ENCODE peak calls at places on chromosomes 11 and 22, in nine cellular contexts. J is transverse colon, O is stomach, D is ovary, B is H1, Z is HepG2, K is A549, G is tibial nerve, W is GM12878. S is an unnamed sample.

GRCh38 chr11:70739811-70740474 is 341.6 kb downstream of the CTTN start:
- DNase-seq in K (no peak), J (no peak), B (no peak), D (no peak), W (no peak), O (no peak), G (no peak), Z (no peak), S (no peak)

GRCh38 chr11:28836285-28837081 is 728.3 kb downstream of the METTL15 start:
- DNase-seq in Z (peak), W (no peak), O (no peak), K (peak), B (no peak), D (no peak), J (no peak), G (no peak), S (no peak)

GRCh38 chr22:35785181-35785923 is 67.7 kb downstream of the APOL5 start:
- DNase-seq in J (no peak), D (no peak), W (no peak), O (no peak), G (no peak), Z (no peak), K (no peak), B (no peak), S (no peak)

GRCh38 chr11:10669258-10670033 is 24.1 kb downstream of the IRAG1 start:
- DNase-seq in K (no peak), Z (no peak), G (no peak), B (no peak), W (no peak), D (no peak), J (no peak), O (no peak), S (no peak)

GRCh38 chr11:65856689-65857499 is 1.1 kb downstream of the CFL1 start:
- DNase-seq in B (peak), O (peak), K (no peak), Z (peak), W (no peak), D (peak), J (peak), G (peak), S (peak)

GRCh38 chr11:126489791-126490190 is 134.3 kb downstream of the ST3GAL4 start:
- DNase-seq in W (no peak), B (no peak), G (no peak), O (no peak), J (no peak), D (no peak), K (no peak), Z (no peak), S (no peak)

GRCh38 chr11:57172031-57172430 is 9.7 kb upstream of the LRRC55 start:
- DNase-seq in W (no peak), K (no peak), Z (no peak), D (no peak), G (no peak), J (no peak), B (no peak), O (no peak), S (no peak)

GRCh38 chr22:48444320-48445112 is 1383.2 kb downstream of the BRD1 start:
- DNase-seq in G (no peak), J (no peak), Z (no peak), O (no peak), K (no peak), W (peak), D (no peak), B (no peak), S (peak)

GRCh38 chr22:48072777-48073176 is 1310.3 kb downstream of the TBC1D22A start:
- DNase-seq in D (no peak), J (no peak), W (no peak), K (no peak), B (no peak), O (no peak), Z (no peak), G (no peak), S (no peak)

GRCh38 chr11:61928606-61929005 is 11.2 kb upstream of the RAB3IL1 start:
- DNase-seq in D (no peak), B (no peak), J (no peak), W (no peak), K (no peak), Z (no peak), G (no peak), O (no peak), S (no peak)

GRCh38 chr11:67306769-67307544 is 3.6 kb downstream of the SSH3 start:
- DNase-seq in J (peak), W (no peak), Z (no peak), D (peak), O (peak), B (no peak), G (no peak), K (no peak), S (no peak)
- H3K27ac ChIP-seq in J (no peak), W (no peak), Z (no peak), D (no peak), O (no peak), B (no peak), G (no peak), K (no peak), S (no peak)

DNA sequence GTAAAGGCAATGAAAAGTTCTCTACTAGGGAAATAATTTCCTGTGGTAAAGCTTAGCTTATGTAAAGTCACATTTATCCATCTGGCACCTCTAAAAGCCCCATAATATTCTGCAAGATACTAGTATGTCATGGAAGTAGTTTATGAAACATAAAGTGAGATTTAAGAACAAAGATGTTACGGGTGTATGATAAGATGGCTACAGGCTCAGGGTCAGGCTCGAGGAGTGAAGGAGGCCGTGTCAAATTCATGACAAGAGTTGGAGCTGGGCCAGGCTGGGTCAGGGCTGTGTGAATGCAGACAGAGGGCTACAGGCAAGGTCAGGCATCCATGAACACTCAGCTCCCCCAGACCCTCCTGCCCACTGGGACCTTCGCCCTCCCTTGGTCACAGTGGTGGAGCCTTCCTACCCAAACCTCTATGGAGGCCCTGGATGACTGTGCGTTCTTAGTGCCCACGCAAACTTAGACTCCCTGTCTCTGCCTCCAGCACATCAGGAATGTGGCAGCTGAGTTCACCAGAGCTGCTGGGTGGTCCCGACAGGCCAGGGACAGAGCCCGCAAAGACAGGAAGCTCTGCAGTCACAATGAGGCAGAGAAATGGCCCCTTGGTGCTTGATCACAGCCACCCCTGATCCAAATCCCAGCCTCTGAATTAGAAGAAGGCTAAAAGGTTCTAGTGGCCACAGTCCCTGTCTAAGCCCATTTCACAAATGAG is 14.8 kb downstream of the IGLL5 start:
- DNase-seq in W (peak), J (no peak), K (no peak), G (no peak), O (no peak), D (no peak), Z (no peak), B (no peak), S (no peak)
- TF ChIP-seq EP300 in W (no peak), J (no peak), K (no peak), G (no peak), O (no peak), D (no peak), Z (no peak), B (no peak), S (no peak)

GRCh38 chr22:19580291-19580890 is 56.2 kb upstream of the CLDN5 start:
- DNase-seq in D (no peak), J (no peak), O (no peak), K (no peak), G (no peak), W (no peak), B (no peak), Z (no peak), S (no peak)
- H3K27ac ChIP-seq in D (no peak), J (no peak), O (no peak), K (no peak), G (no peak), W (no peak), B (no peak), Z (no peak), S (no peak)

GRCh38 chr11:35362571-35362980 is 56.8 kb downstream of the SLC1A2 start:
- DNase-seq in B (no peak), D (no peak), O (no peak), W (no peak), K (no peak), Z (no peak), G (no peak), J (no peak), S (no peak)
- TF ChIP-seq EP300 in B (no peak), D (no peak), O (no peak), W (no peak), K (no peak), Z (no peak), G (no peak), J (no peak), S (no peak)